ENCODE peak calls at places on chromosomes 5 and 9, in four cellular contexts. Q is C1 segment of cervical spinal cord, M is GM12891, B is NCI-H2081. Z is an unnamed sample.

GRCh38 chr9:10252174-10252573 is 360.6 kb downstream of the PTPRD start:
- DNase-seq in Q (no peak), M (no peak), B (no peak), Z (no peak)

GRCh38 chr9:127767909-127768331 is 10.5 kb downstream of the SH2D3C start:
- DNase-seq in Q (no peak), M (no peak), B (no peak), Z (no peak)

GRCh38 chr9:88400021-88400420 is 11.8 kb downstream of the SPIN1 start:
- DNase-seq in Q (no peak), M (no peak), B (no peak), Z (no peak)

GRCh38 chr5:157855404-157855994 is 3.4 kb downstream of the CLINT1 start:
- DNase-seq in Q (peak), M (no peak), B (peak), Z (peak)

GRCh38 chr5:35876454-35876853 is 19.8 kb downstream of the IL7R start:
- DNase-seq in Q (no peak), M (no peak), B (no peak), Z (no peak)

GRCh38 chr9:96117398-96118060 is 184.4 kb downstream of the HSD17B3 start:
- DNase-seq in Q (peak), M (no peak), B (no peak), Z (no peak)

GRCh38 chr9:130755377-130756007 is 61.9 kb downstream of the EXOSC2 start:
- DNase-seq in Q (no peak), M (no peak), B (no peak), Z (no peak)

GRCh38 chr5:74432240-74432639 is 208.3 kb downstream of the ENC1 start:
- DNase-seq in Q (no peak), M (no peak), B (peak), Z (no peak)

GRCh38 chr5:168637793-168638192 is 58.6 kb upstream of the PANK3 start:
- DNase-seq in Q (no peak), M (no peak), B (no peak), Z (no peak)

GRCh38 chr5:91283326-91283725 is 99.8 kb downstream of the ARRDC3 start:
- DNase-seq in Q (no peak), M (no peak), B (no peak), Z (no peak)

GRCh38 chr9:86500667-86501435 is 146.6 kb upstream of the TUT7 start:
- DNase-seq in Q (no peak), M (no peak), B (no peak), Z (no peak)

GRCh38 chr5:68884893-68885292 is 208.9 kb upstream of the SLC30A5 start:
- DNase-seq in Q (no peak), M (no peak), B (no peak), Z (no peak)

GRCh38 chr9:38416461-38416860 is 7.8 kb downstream of the IGFBPL1 start:
- DNase-seq in Q (no peak), M (no peak), B (no peak), Z (no peak)

GRCh38 chr5:74206571-74207550 is 433.7 kb downstream of the ENC1 start:
- DNase-seq in Q (no peak), M (no peak), B (peak), Z (peak)

GRCh38 chr5:40383719-40384651 is 295.7 kb upstream of the PTGER4 start:
- DNase-seq in Q (no peak), M (no peak), B (no peak), Z (no peak)

GRCh38 chr9:72271617-72272478 is 93.2 kb downstream of the ZFAND5 start:
- DNase-seq in Q (no peak), M (peak), B (peak), Z (peak)

GRCh38 chr5:19987594-19988345 is at the start of gene CDH18:
- DNase-seq in Q (peak), M (no peak), B (peak), Z (no peak)

GRCh38 chr5:80755634-80756033 is 100.9 kb upstream of the DHFR start:
- DNase-seq in Q (no peak), M (peak), B (no peak), Z (no peak)

GRCh38 chr5:132506094-132506692 is 15.6 kb upstream of the IRF1 start:
- DNase-seq in Q (no peak), M (no peak), B (peak), Z (no peak)

GRCh38 chr9:94945191-94946144 is 219.0 kb downstream of the AOPEP start:
- DNase-seq in Q (no peak), M (no peak), B (no peak), Z (no peak)

GRCh38 chr5:142644640-142645361 is 41.1 kb downstream of the FGF1 start:
- DNase-seq in Q (no peak), M (no peak), B (no peak), Z (peak)

GRCh38 chr5:120552638-120553037 is 88.5 kb downstream of the PRR16 start:
- DNase-seq in Q (no peak), M (no peak), B (no peak), Z (no peak)

GRCh38 chr9:114058688-114059046 is 19.4 kb downstream of the AMBP start:
- DNase-seq in Q (no peak), M (no peak), B (no peak), Z (no peak)

GRCh38 chr5:169970911-169971436 is 9.3 kb downstream of the INSYN2B start:
- DNase-seq in Q (no peak), M (no peak), B (no peak), Z (no peak)

GRCh38 chr5:134510970-134511795 is 14.3 kb upstream of the JADE2 start:
- DNase-seq in Q (no peak), M (no peak), B (no peak), Z (no peak)

GRCh38 chr5:1894243-1894642 is 11.5 kb upstream of the IRX4 start:
- DNase-seq in Q (no peak), M (no peak), B (no peak), Z (no peak)

GRCh38 chr5:1006656-1007071 is 1.9 kb upstream of the NKD2 start:
- DNase-seq in Q (no peak), M (no peak), B (no peak), Z (no peak)

GRCh38 chr9:114491430-114492003 is 13.8 kb downstream of the WHRN start:
- DNase-seq in Q (no peak), M (no peak), B (no peak), Z (no peak)

GRCh38 chr5:81315336-81315735 is 13.9 kb downstream of the ZCCHC9 start:
- DNase-seq in Q (no peak), M (no peak), B (no peak), Z (no peak)

GRCh38 chr9:93325307-93326035 is 126.0 kb upstream of the FAM120A start:
- DNase-seq in Q (no peak), M (no peak), B (no peak), Z (no peak)

GRCh38 chr5:127163750-127164149 is 90.4 kb upstream of the C5orf63 start:
- DNase-seq in Q (no peak), M (no peak), B (no peak), Z (no peak)

GRCh38 chr9:95778957-95779356 is 96.5 kb upstream of the ERCC6L2 start:
- DNase-seq in Q (no peak), M (no peak), B (no peak), Z (no peak)

GRCh38 chr5:6236858-6237481 is 141.4 kb downstream of the MED10 start:
- DNase-seq in Q (no peak), M (no peak), B (no peak), Z (no peak)

GRCh38 chr9:81002920-81003319 is 686.4 kb downstream of the TLE1 start:
- DNase-seq in Q (no peak), M (no peak), B (no peak), Z (no peak)

GRCh38 chr5:170225326-170226137 is 7.3 kb upstream of the C5orf58 start:
- DNase-seq in Q (no peak), M (peak), B (peak), Z (no peak)

GRCh38 chr5:43063731-43064171 is 23.6 kb upstream of the ANXA2R start:
- DNase-seq in Q (no peak), M (no peak), B (no peak), Z (no peak)

GRCh38 chr5:88515881-88516819 is 247.5 kb upstream of the TMEM161B start:
- DNase-seq in Q (no peak), M (no peak), B (peak), Z (no peak)

Z was measured in NCI-H187.